ENCODE peak calls at places on chromosomes 16 and 17, in eight cellular contexts. One of them, this sample, is unnamed.

GRCh38 chr17:34254146-34254545 is 939 bp upstream of the CCL2 start:
- DNase-seq in osteoblast: peak
- DNase-seq in NCI-H1092: no peak
- DNase-seq in astrocyte of the cerebellum: no peak
- DNase-seq in mesenchymal stem cell: peak
- DNase-seq in stimulated activated CD4-positive, alpha-beta T cell treated with anti-CD3 and anti-CD28 coated beads, TNF-alpha, amount 100 ng/mL, for 4 hours: no peak
- DNase-seq in AG04450: peak
- DNase-seq in left colon: no peak
- DNase-seq in this sample: no peak

GRCh38 chr17:77393274-77393600 is 252.5 kb downstream of the SEC14L1 start:
- DNase-seq in osteoblast: no peak
- DNase-seq in NCI-H1092: no peak
- DNase-seq in astrocyte of the cerebellum: no peak
- DNase-seq in mesenchymal stem cell: no peak
- DNase-seq in stimulated activated CD4-positive, alpha-beta T cell treated with anti-CD3 and anti-CD28 coated beads, TNF-alpha, amount 100 ng/mL, for 4 hours: no peak
- DNase-seq in AG04450: no peak
- DNase-seq in left colon: no peak
- DNase-seq in this sample: no peak

GRCh38 chr16:84059111-84059510 is 16.5 kb upstream of the SLC38A8 start:
- DNase-seq in osteoblast: peak
- DNase-seq in NCI-H1092: no peak
- DNase-seq in astrocyte of the cerebellum: no peak
- DNase-seq in mesenchymal stem cell: no peak
- DNase-seq in stimulated activated CD4-positive, alpha-beta T cell treated with anti-CD3 and anti-CD28 coated beads, TNF-alpha, amount 100 ng/mL, for 4 hours: no peak
- DNase-seq in AG04450: no peak
- DNase-seq in left colon: no peak
- DNase-seq in this sample: peak

GRCh38 chr16:48126801-48127644 is 28.8 kb downstream of the ABCC12 start:
- DNase-seq in osteoblast: peak
- DNase-seq in NCI-H1092: peak
- DNase-seq in astrocyte of the cerebellum: peak
- DNase-seq in mesenchymal stem cell: peak
- DNase-seq in stimulated activated CD4-positive, alpha-beta T cell treated with anti-CD3 and anti-CD28 coated beads, TNF-alpha, amount 100 ng/mL, for 4 hours: no peak
- DNase-seq in AG04450: peak
- DNase-seq in left colon: no peak
- DNase-seq in this sample: no peak

GRCh38 chr16:11621920-11622651 is 35.4 kb upstream of the LITAF start:
- DNase-seq in osteoblast: peak
- DNase-seq in NCI-H1092: no peak
- DNase-seq in astrocyte of the cerebellum: no peak
- DNase-seq in mesenchymal stem cell: no peak
- DNase-seq in stimulated activated CD4-positive, alpha-beta T cell treated with anti-CD3 and anti-CD28 coated beads, TNF-alpha, amount 100 ng/mL, for 4 hours: no peak
- DNase-seq in AG04450: no peak
- DNase-seq in left colon: no peak
- DNase-seq in this sample: no peak

GRCh38 chr17:81722184-81723120 is 10.4 kb downstream of the SLC25A10 start:
- DNase-seq in osteoblast: peak
- DNase-seq in NCI-H1092: no peak
- DNase-seq in astrocyte of the cerebellum: no peak
- DNase-seq in mesenchymal stem cell: no peak
- DNase-seq in stimulated activated CD4-positive, alpha-beta T cell treated with anti-CD3 and anti-CD28 coated beads, TNF-alpha, amount 100 ng/mL, for 4 hours: no peak
- DNase-seq in AG04450: no peak
- DNase-seq in left colon: peak
- DNase-seq in this sample: peak

GRCh38 chr17:14332331-14332730 is 31.4 kb downstream of the HS3ST3B1 start:
- DNase-seq in osteoblast: no peak
- DNase-seq in NCI-H1092: no peak
- DNase-seq in astrocyte of the cerebellum: no peak
- DNase-seq in mesenchymal stem cell: no peak
- DNase-seq in stimulated activated CD4-positive, alpha-beta T cell treated with anti-CD3 and anti-CD28 coated beads, TNF-alpha, amount 100 ng/mL, for 4 hours: no peak
- DNase-seq in AG04450: no peak
- DNase-seq in left colon: no peak
- DNase-seq in this sample: no peak

GRCh38 chr17:5585814-5586558 is 1.7 kb upstream of the NLRP1 start:
- DNase-seq in osteoblast: peak
- DNase-seq in NCI-H1092: no peak
- DNase-seq in astrocyte of the cerebellum: no peak
- DNase-seq in mesenchymal stem cell: peak
- DNase-seq in stimulated activated CD4-positive, alpha-beta T cell treated with anti-CD3 and anti-CD28 coated beads, TNF-alpha, amount 100 ng/mL, for 4 hours: no peak
- DNase-seq in AG04450: no peak
- DNase-seq in left colon: no peak
- DNase-seq in this sample: no peak

GRCh38 chr16:59210955-59211541 is 476.9 kb upstream of the GOT2 start:
- DNase-seq in osteoblast: peak
- DNase-seq in NCI-H1092: no peak
- DNase-seq in astrocyte of the cerebellum: peak
- DNase-seq in mesenchymal stem cell: peak
- DNase-seq in stimulated activated CD4-positive, alpha-beta T cell treated with anti-CD3 and anti-CD28 coated beads, TNF-alpha, amount 100 ng/mL, for 4 hours: no peak
- DNase-seq in AG04450: no peak
- DNase-seq in left colon: no peak
- DNase-seq in this sample: no peak

GRCh38 chr16:627458-628239 is 3.1 kb upstream of the WFIKKN1 start:
- DNase-seq in osteoblast: peak
- DNase-seq in NCI-H1092: no peak
- DNase-seq in astrocyte of the cerebellum: no peak
- DNase-seq in mesenchymal stem cell: no peak
- DNase-seq in stimulated activated CD4-positive, alpha-beta T cell treated with anti-CD3 and anti-CD28 coated beads, TNF-alpha, amount 100 ng/mL, for 4 hours: no peak
- DNase-seq in AG04450: no peak
- DNase-seq in left colon: no peak
- DNase-seq in this sample: peak

GRCh38 chr17:55433629-55434422 is 12.2 kb upstream of the MMD start:
- DNase-seq in osteoblast: peak
- DNase-seq in NCI-H1092: no peak
- DNase-seq in astrocyte of the cerebellum: peak
- DNase-seq in mesenchymal stem cell: peak
- DNase-seq in stimulated activated CD4-positive, alpha-beta T cell treated with anti-CD3 and anti-CD28 coated beads, TNF-alpha, amount 100 ng/mL, for 4 hours: no peak
- DNase-seq in AG04450: peak
- DNase-seq in left colon: peak
- DNase-seq in this sample: peak

GRCh38 chr16:69349508-69349907 is 2.1 kb downstream of the TMED6 start:
- DNase-seq in osteoblast: no peak
- DNase-seq in NCI-H1092: no peak
- DNase-seq in astrocyte of the cerebellum: no peak
- DNase-seq in mesenchymal stem cell: no peak
- DNase-seq in stimulated activated CD4-positive, alpha-beta T cell treated with anti-CD3 and anti-CD28 coated beads, TNF-alpha, amount 100 ng/mL, for 4 hours: no peak
- DNase-seq in AG04450: no peak
- DNase-seq in left colon: no peak
- DNase-seq in this sample: no peak

GRCh38 chr17:18191967-18192366 is 8.3 kb downstream of the ALKBH5 start:
- DNase-seq in osteoblast: peak
- DNase-seq in NCI-H1092: no peak
- DNase-seq in astrocyte of the cerebellum: no peak
- DNase-seq in mesenchymal stem cell: peak
- DNase-seq in stimulated activated CD4-positive, alpha-beta T cell treated with anti-CD3 and anti-CD28 coated beads, TNF-alpha, amount 100 ng/mL, for 4 hours: no peak
- DNase-seq in AG04450: no peak
- DNase-seq in left colon: no peak
- DNase-seq in this sample: no peak

GRCh38 chr16:3536271-3536671 is 35.5 kb downstream of the CLUAP1 start:
- DNase-seq in osteoblast: peak
- DNase-seq in NCI-H1092: no peak
- DNase-seq in astrocyte of the cerebellum: peak
- DNase-seq in mesenchymal stem cell: peak
- DNase-seq in stimulated activated CD4-positive, alpha-beta T cell treated with anti-CD3 and anti-CD28 coated beads, TNF-alpha, amount 100 ng/mL, for 4 hours: no peak
- DNase-seq in AG04450: peak
- DNase-seq in left colon: no peak
- DNase-seq in this sample: no peak

GRCh38 chr16:56355786-56356275 is 69.5 kb downstream of the AMFR start:
- DNase-seq in osteoblast: peak
- DNase-seq in NCI-H1092: no peak
- DNase-seq in astrocyte of the cerebellum: no peak
- DNase-seq in mesenchymal stem cell: no peak
- DNase-seq in stimulated activated CD4-positive, alpha-beta T cell treated with anti-CD3 and anti-CD28 coated beads, TNF-alpha, amount 100 ng/mL, for 4 hours: no peak
- DNase-seq in AG04450: no peak
- DNase-seq in left colon: peak
- DNase-seq in this sample: peak

This sample was measured in sigmoid colon.